ENCODE peak calls at places on chromosomes 11 and 22, in eight cellular contexts. One of them, this sample, is unnamed.

GRCh38 chr11:122007611-122008071 is 108.4 kb downstream of the BLID start:
- DNase-seq in GM12865: no peak
- DNase-seq in occipital lobe: no peak
- DNase-seq in NCI-H1105 treated with DMSO at 0.1 percent for 48 hours: peak
- DNase-seq in uterus: peak
- DNase-seq in pulmonary artery endothelial cell: no peak
- DNase-seq in iris pigment epithelial cell: peak
- DNase-seq in astrocyte of the spinal cord: peak
- DNase-seq in this sample: peak

GRCh38 chr22:27714076-27714475 is 87.5 kb downstream of the MN1 start:
- DNase-seq in occipital lobe: no peak
- DNase-seq in uterus: no peak
- DNase-seq in pulmonary artery endothelial cell: no peak
- DNase-seq in astrocyte of the spinal cord: no peak
- DNase-seq in NCI-H1105 treated with DMSO at 0.1 percent for 48 hours: no peak
- DNase-seq in GM12865: no peak
- DNase-seq in iris pigment epithelial cell: no peak
- DNase-seq in this sample: peak

GRCh38 chr11:1304376-1304775 is 5.1 kb downstream of the TOLLIP start:
- DNase-seq in astrocyte of the spinal cord: no peak
- DNase-seq in NCI-H1105 treated with DMSO at 0.1 percent for 48 hours: no peak
- DNase-seq in occipital lobe: no peak
- DNase-seq in GM12865: no peak
- DNase-seq in pulmonary artery endothelial cell: no peak
- DNase-seq in iris pigment epithelial cell: no peak
- DNase-seq in uterus: no peak
- DNase-seq in this sample: no peak

GRCh38 chr11:120248551-120249278 is 8.8 kb downstream of the POU2F3 start:
- DNase-seq in pulmonary artery endothelial cell: no peak
- DNase-seq in NCI-H1105 treated with DMSO at 0.1 percent for 48 hours: no peak
- DNase-seq in iris pigment epithelial cell: peak
- DNase-seq in astrocyte of the spinal cord: peak
- DNase-seq in GM12865: peak
- DNase-seq in occipital lobe: no peak
- DNase-seq in uterus: no peak
- DNase-seq in this sample: no peak

GRCh38 chr11:115257286-115258077 is 246.7 kb downstream of the CADM1 start:
- DNase-seq in GM12865: no peak
- DNase-seq in occipital lobe: no peak
- DNase-seq in astrocyte of the spinal cord: no peak
- DNase-seq in uterus: no peak
- DNase-seq in NCI-H1105 treated with DMSO at 0.1 percent for 48 hours: peak
- DNase-seq in pulmonary artery endothelial cell: no peak
- DNase-seq in iris pigment epithelial cell: no peak
- DNase-seq in this sample: no peak

GRCh38 chr11:44507896-44508440 is 57.5 kb upstream of the CD82 start:
- DNase-seq in astrocyte of the spinal cord: no peak
- DNase-seq in occipital lobe: no peak
- DNase-seq in uterus: no peak
- DNase-seq in pulmonary artery endothelial cell: no peak
- DNase-seq in iris pigment epithelial cell: no peak
- DNase-seq in NCI-H1105 treated with DMSO at 0.1 percent for 48 hours: no peak
- DNase-seq in GM12865: no peak
- DNase-seq in this sample: no peak

GRCh38 chr22:20414059-20414440 is 20.1 kb downstream of the ZNF74 start:
- DNase-seq in pulmonary artery endothelial cell: no peak
- DNase-seq in iris pigment epithelial cell: no peak
- DNase-seq in astrocyte of the spinal cord: no peak
- DNase-seq in NCI-H1105 treated with DMSO at 0.1 percent for 48 hours: no peak
- DNase-seq in GM12865: no peak
- DNase-seq in uterus: no peak
- DNase-seq in occipital lobe: no peak
- DNase-seq in this sample: no peak

GRCh38 chr11:61027141-61027840 is 55.8 kb downstream of the CD6 start:
- DNase-seq in iris pigment epithelial cell: no peak
- DNase-seq in uterus: no peak
- DNase-seq in astrocyte of the spinal cord: no peak
- DNase-seq in NCI-H1105 treated with DMSO at 0.1 percent for 48 hours: no peak
- DNase-seq in GM12865: no peak
- DNase-seq in occipital lobe: no peak
- DNase-seq in pulmonary artery endothelial cell: no peak
- DNase-seq in this sample: no peak

GRCh38 chr22:35132568-35132967 is 66.6 kb downstream of the ISX start:
- DNase-seq in astrocyte of the spinal cord: no peak
- DNase-seq in uterus: no peak
- DNase-seq in pulmonary artery endothelial cell: no peak
- DNase-seq in GM12865: no peak
- DNase-seq in occipital lobe: no peak
- DNase-seq in NCI-H1105 treated with DMSO at 0.1 percent for 48 hours: no peak
- DNase-seq in iris pigment epithelial cell: no peak
- DNase-seq in this sample: no peak

GRCh38 chr11:35305670-35306382 is 113.5 kb downstream of the SLC1A2 start:
- DNase-seq in uterus: no peak
- DNase-seq in astrocyte of the spinal cord: peak
- DNase-seq in NCI-H1105 treated with DMSO at 0.1 percent for 48 hours: peak
- DNase-seq in GM12865: peak
- DNase-seq in pulmonary artery endothelial cell: no peak
- DNase-seq in occipital lobe: no peak
- DNase-seq in iris pigment epithelial cell: peak
- DNase-seq in this sample: no peak

This sample was measured in left cardiac atrium.